ENCODE peak calls at places on chromosomes 2 and 18, in eight cellular contexts. E is HCT116, C is neural progenitor cell, D is hepatocyte, G is OCI-LY7, A is MM.1S, L is GM23338, I is GM23248. S is an unnamed sample.

GRCh38 chr2:31199206-31199605 is 18.1 kb downstream of the CAPN14 start:
- DNase-seq in I (no peak), L (no peak), C (no peak), D (no peak), G (no peak), A (no peak), E (no peak), S (no peak)

GRCh38 chr2:218015831-218016521 is 13.2 kb upstream of the TNS1 start:
- DNase-seq in E (no peak), C (peak), I (no peak), A (no peak), G (no peak), D (no peak), L (no peak), S (no peak)

GRCh38 chr2:71797006-71797810 is 343.8 kb downstream of the DYSF start:
- DNase-seq in L (no peak), A (no peak), E (no peak), G (no peak), I (no peak), D (no peak), C (no peak), S (no peak)

GRCh38 chr2:95296036-95296435 is 1.1 kb upstream of the KCNIP3 start:
- DNase-seq in E (no peak), I (no peak), G (no peak), C (peak), A (no peak), L (no peak), D (no peak), S (no peak)

GRCh38 chr2:63590621-63591408 is 2.1 kb downstream of the MDH1 start:
- DNase-seq in A (peak), G (peak), I (peak), C (no peak), D (peak), L (no peak), E (no peak), S (no peak)

GRCh38 chr2:233051241-233052149 is 8.6 kb upstream of the INPP5D start:
- DNase-seq in G (no peak), C (peak), L (peak), E (no peak), D (no peak), A (no peak), I (peak), S (peak)

GRCh38 chr18:8860845-8861642 is 155.7 kb downstream of the MTCL1 start:
- DNase-seq in C (no peak), I (no peak), D (no peak), E (no peak), A (peak), G (peak), L (no peak), S (peak)

GRCh38 chr2:69490486-69490885 is 53.3 kb upstream of the NFU1 start:
- DNase-seq in A (peak), C (no peak), G (no peak), I (no peak), D (no peak), L (no peak), E (no peak), S (no peak)

GRCh38 chr2:230899786-230900185 is 25.3 kb downstream of the GPR55 start:
- DNase-seq in C (no peak), G (no peak), A (no peak), L (no peak), D (no peak), E (no peak), I (peak), S (no peak)

GRCh38 chr2:173159794-173160463 is 84.3 kb downstream of the MAP3K20 start:
- DNase-seq in D (peak), A (no peak), C (peak), L (peak), E (peak), G (no peak), I (peak), S (peak)

GRCh38 chr2:126370208-126370607 is 285.8 kb upstream of the GYPC start:
- DNase-seq in I (no peak), C (no peak), L (no peak), E (no peak), G (no peak), A (no peak), D (no peak), S (no peak)

GRCh38 chr2:134897932-134898331 is 20.7 kb upstream of the CCNT2 start:
- DNase-seq in E (peak), A (peak), L (peak), C (no peak), D (no peak), G (peak), I (peak), S (peak)

GRCh38 chr2:134892282-134893054 is 26.2 kb upstream of the CCNT2 start:
- DNase-seq in D (peak), I (no peak), A (no peak), E (no peak), G (no peak), C (peak), L (no peak), S (no peak)
- TF ChIP-seq EZH2phosphoT487 in D (no peak), I (no peak), A (no peak), E (no peak), G (no peak), C (no peak), L (no peak), S (no peak)

GRCh38 chr18:74942319-74942910 is 266.5 kb downstream of the PTGR3 start:
- DNase-seq in C (no peak), A (no peak), I (no peak), G (no peak), D (no peak), L (no peak), E (no peak), S (peak)
- TF ChIP-seq EZH2phosphoT487 in C (no peak), A (no peak), I (no peak), G (no peak), D (no peak), L (no peak), E (no peak), S (no peak)

GRCh38 chr2:27856386-27856785 is 33.8 kb downstream of the RBKS start:
- DNase-seq in C (no peak), D (no peak), I (no peak), E (no peak), L (no peak), G (no peak), A (no peak), S (no peak)

GRCh38 chr2:27856956-27857355 is 33.2 kb downstream of the RBKS start:
- DNase-seq in L (no peak), A (no peak), E (no peak), D (no peak), C (no peak), I (no peak), G (no peak), S (no peak)

GRCh38 chr2:27863146-27863545 is 27.0 kb downstream of the RBKS start:
- DNase-seq in L (no peak), D (peak), G (no peak), E (no peak), A (no peak), C (no peak), I (no peak), S (no peak)

GRCh38 chr2:27857417-27858172 is 32.6 kb downstream of the RBKS start:
- DNase-seq in L (no peak), G (no peak), I (peak), C (no peak), E (no peak), A (no peak), D (no peak), S (peak)

DNA sequence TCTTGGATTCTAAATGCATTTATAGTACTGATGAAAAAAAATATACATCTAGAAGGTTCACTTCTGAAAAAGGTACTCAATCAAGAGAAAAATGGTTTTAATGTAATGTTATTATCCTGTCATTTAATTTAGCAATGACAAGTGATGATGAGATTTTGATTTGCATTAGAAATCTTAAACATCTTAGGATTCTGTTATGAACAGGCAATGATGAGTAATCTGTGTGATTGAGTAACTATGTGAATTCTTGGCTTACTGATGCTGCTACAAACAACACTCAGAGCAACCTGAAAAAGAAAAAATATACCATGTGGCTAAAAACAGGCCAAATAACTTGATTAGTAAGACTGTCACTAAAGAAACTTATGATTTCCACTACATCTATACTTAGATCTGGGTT is 30.1 kb downstream of the RBKS start:
- DNase-seq in L (no peak), C (no peak), I (peak), D (no peak), A (no peak), G (no peak), E (no peak), S (peak)
- TF ChIP-seq EZH2phosphoT487 in L (no peak), C (no peak), I (no peak), D (no peak), A (no peak), G (no peak), E (no peak), S (no peak)

GRCh38 chr2:54864727-54865126 is 141.3 kb downstream of the EML6 start:
- DNase-seq in D (no peak), A (no peak), E (no peak), C (no peak), I (no peak), L (no peak), G (no peak), S (no peak)
- TF ChIP-seq EZH2phosphoT487 in D (no peak), A (no peak), E (no peak), C (no peak), I (no peak), L (no peak), G (no peak), S (no peak)

DNA sequence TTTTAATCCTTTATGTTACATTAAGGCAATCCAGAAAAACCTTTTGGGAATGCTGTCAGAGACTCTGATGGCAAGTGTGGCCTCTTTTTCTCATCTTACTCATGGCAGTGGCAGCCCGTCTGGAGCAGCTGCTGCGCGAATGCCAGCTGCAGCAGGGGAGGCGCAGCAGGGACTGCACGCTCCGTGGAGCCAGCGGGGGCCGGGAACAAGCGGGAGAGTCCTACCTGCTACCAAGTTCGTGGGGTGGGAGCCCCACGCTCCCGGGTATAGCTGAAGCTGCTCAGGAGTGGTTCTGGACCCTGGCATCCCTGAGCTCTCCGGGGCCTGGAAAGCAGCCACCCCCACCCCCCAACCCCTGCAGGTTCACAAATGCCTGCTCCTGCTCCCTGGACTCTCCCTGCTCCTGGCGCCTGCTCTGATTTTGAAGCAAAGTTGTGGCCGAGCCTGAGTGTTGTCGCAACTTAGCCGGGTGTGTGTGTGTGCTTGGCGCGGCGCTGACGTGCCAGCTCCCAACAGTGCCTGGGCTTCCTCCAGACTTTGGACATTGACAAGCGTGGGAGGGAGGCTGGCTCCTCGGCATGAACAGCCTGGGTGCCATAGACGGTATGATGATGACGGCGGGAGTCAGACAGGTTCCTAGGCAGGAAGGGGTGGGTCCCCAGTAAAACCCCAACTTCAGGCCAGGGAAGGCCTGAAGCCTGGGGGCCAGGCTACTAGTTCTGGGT is 21.7 kb downstream of the TMX3 start:
- DNase-seq in A (no peak), D (no peak), G (no peak), L (no peak), I (no peak), C (no peak), E (no peak), S (no peak)
- TF ChIP-seq EZH2phosphoT487 in A (no peak), D (no peak), G (no peak), L (no peak), I (no peak), C (no peak), E (no peak), S (no peak)

S was measured in PC-3.